ENCODE peak calls at places on chromosomes 3 and 15, in nine cellular contexts. One of them, this sample, is unnamed. For H3K4me1, the result is how much of the 10 kb centered on the place peaks cover.

GRCh38 chr15:101047301-101047781 is 128.2 kb downstream of the LRRK1 start:
- DNase-seq in GM23248: no peak
- DNase-seq in HCT116: no peak
- DNase-seq in esophagus squamous epithelium: no peak
- DNase-seq in transverse colon: peak
- DNase-seq in A549: no peak
- DNase-seq in colonic mucosa: peak
- DNase-seq in psoas muscle: no peak
- DNase-seq in CD8-positive, alpha-beta T cell: no peak
- DNase-seq in this sample: no peak

GRCh38 chr3:187454416-187454815 is 86.2 kb downstream of the RTP4 start:
- DNase-seq in GM23248: peak
- DNase-seq in HCT116: no peak
- DNase-seq in esophagus squamous epithelium: no peak
- DNase-seq in transverse colon: no peak
- DNase-seq in A549: no peak
- DNase-seq in colonic mucosa: no peak
- DNase-seq in psoas muscle: no peak
- DNase-seq in CD8-positive, alpha-beta T cell: no peak
- DNase-seq in this sample: no peak

GRCh38 chr3:31892500-31892899 is 88.6 kb downstream of the OSBPL10 start:
- DNase-seq in GM23248: no peak
- DNase-seq in HCT116: no peak
- DNase-seq in esophagus squamous epithelium: no peak
- DNase-seq in transverse colon: no peak
- DNase-seq in A549: no peak
- DNase-seq in colonic mucosa: no peak
- DNase-seq in psoas muscle: no peak
- DNase-seq in CD8-positive, alpha-beta T cell: no peak
- DNase-seq in this sample: no peak

GRCh38 chr15:40293905-40294895 is 11.3 kb upstream of the ANKRD63 start:
- DNase-seq in GM23248: no peak
- DNase-seq in HCT116: no peak
- DNase-seq in esophagus squamous epithelium: no peak
- DNase-seq in transverse colon: no peak
- DNase-seq in A549: no peak
- DNase-seq in colonic mucosa: no peak
- DNase-seq in psoas muscle: peak
- DNase-seq in CD8-positive, alpha-beta T cell: no peak
- DNase-seq in this sample: no peak

GRCh38 chr3:87088984-87089841 is 98.3 kb upstream of the VGLL3 start:
- DNase-seq in GM23248: peak
- DNase-seq in HCT116: no peak
- DNase-seq in esophagus squamous epithelium: no peak
- DNase-seq in transverse colon: peak
- DNase-seq in A549: peak
- DNase-seq in colonic mucosa: peak
- DNase-seq in psoas muscle: peak
- DNase-seq in CD8-positive, alpha-beta T cell: no peak
- DNase-seq in this sample: peak

GRCh38 chr3:43998841-43999805 is 242.6 kb upstream of the TOPAZ1 start:
- DNase-seq in GM23248: peak
- DNase-seq in HCT116: no peak
- DNase-seq in esophagus squamous epithelium: no peak
- DNase-seq in transverse colon: no peak
- DNase-seq in A549: peak
- DNase-seq in colonic mucosa: no peak
- DNase-seq in psoas muscle: no peak
- DNase-seq in CD8-positive, alpha-beta T cell: no peak
- DNase-seq in this sample: peak

GRCh38 chr15:59399465-59400102 is 26.9 kb upstream of the MYO1E start:
- DNase-seq in GM23248: no peak
- DNase-seq in HCT116: no peak
- DNase-seq in esophagus squamous epithelium: no peak
- DNase-seq in transverse colon: peak
- DNase-seq in A549: no peak
- DNase-seq in colonic mucosa: no peak
- DNase-seq in psoas muscle: no peak
- DNase-seq in CD8-positive, alpha-beta T cell: no peak
- DNase-seq in this sample: no peak

GRCh38 chr3:150409527-150410310 is 1.6 kb downstream of the TSC22D2 start:
- DNase-seq in GM23248: peak
- DNase-seq in HCT116: no peak
- DNase-seq in esophagus squamous epithelium: peak
- DNase-seq in transverse colon: peak
- DNase-seq in A549: peak
- DNase-seq in colonic mucosa: peak
- DNase-seq in psoas muscle: peak
- DNase-seq in CD8-positive, alpha-beta T cell: peak
- DNase-seq in this sample: no peak

GRCh38 chr15:89654847-89655805 is at the start of gene KIF7:
- DNase-seq in GM23248: peak
- DNase-seq in HCT116: no peak
- DNase-seq in esophagus squamous epithelium: no peak
- DNase-seq in transverse colon: no peak
- DNase-seq in A549: peak
- DNase-seq in colonic mucosa: no peak
- DNase-seq in psoas muscle: peak
- DNase-seq in CD8-positive, alpha-beta T cell: no peak
- DNase-seq in this sample: peak

GRCh38 chr3:197471221-197472010 is 84.4 kb downstream of the BDH1 start:
- DNase-seq in GM23248: no peak
- DNase-seq in HCT116: no peak
- DNase-seq in esophagus squamous epithelium: no peak
- DNase-seq in transverse colon: no peak
- DNase-seq in A549: no peak
- DNase-seq in colonic mucosa: no peak
- DNase-seq in psoas muscle: no peak
- DNase-seq in CD8-positive, alpha-beta T cell: no peak
- DNase-seq in this sample: no peak

GRCh38 chr15:79116771-79117170 is 26.2 kb upstream of the RASGRF1 start:
- DNase-seq in GM23248: no peak
- DNase-seq in HCT116: no peak
- DNase-seq in esophagus squamous epithelium: no peak
- DNase-seq in transverse colon: no peak
- DNase-seq in A549: no peak
- DNase-seq in colonic mucosa: no peak
- DNase-seq in psoas muscle: no peak
- DNase-seq in CD8-positive, alpha-beta T cell: no peak
- DNase-seq in this sample: no peak

GRCh38 chr3:20837676-20838302 is 651.8 kb upstream of the SGO1 start:
- DNase-seq in GM23248: no peak
- DNase-seq in HCT116: no peak
- DNase-seq in esophagus squamous epithelium: no peak
- DNase-seq in transverse colon: no peak
- DNase-seq in A549: no peak
- DNase-seq in colonic mucosa: no peak
- DNase-seq in psoas muscle: no peak
- DNase-seq in CD8-positive, alpha-beta T cell: no peak
- DNase-seq in this sample: no peak

GRCh38 chr3:45942051-45942825 is 1.0 kb upstream of the CXCR6 start:
- DNase-seq in GM23248: no peak
- DNase-seq in HCT116: no peak
- DNase-seq in esophagus squamous epithelium: no peak
- DNase-seq in transverse colon: no peak
- DNase-seq in A549: no peak
- DNase-seq in colonic mucosa: no peak
- DNase-seq in psoas muscle: no peak
- DNase-seq in CD8-positive, alpha-beta T cell: no peak
- DNase-seq in this sample: no peak

GRCh38 chr15:25687689-25688088 is 175.4 kb downstream of the ATP10A start:
- DNase-seq in GM23248: no peak
- DNase-seq in HCT116: no peak
- DNase-seq in esophagus squamous epithelium: no peak
- DNase-seq in transverse colon: no peak
- DNase-seq in A549: no peak
- DNase-seq in colonic mucosa: no peak
- DNase-seq in psoas muscle: no peak
- DNase-seq in CD8-positive, alpha-beta T cell: no peak
- DNase-seq in this sample: no peak

DNA sequence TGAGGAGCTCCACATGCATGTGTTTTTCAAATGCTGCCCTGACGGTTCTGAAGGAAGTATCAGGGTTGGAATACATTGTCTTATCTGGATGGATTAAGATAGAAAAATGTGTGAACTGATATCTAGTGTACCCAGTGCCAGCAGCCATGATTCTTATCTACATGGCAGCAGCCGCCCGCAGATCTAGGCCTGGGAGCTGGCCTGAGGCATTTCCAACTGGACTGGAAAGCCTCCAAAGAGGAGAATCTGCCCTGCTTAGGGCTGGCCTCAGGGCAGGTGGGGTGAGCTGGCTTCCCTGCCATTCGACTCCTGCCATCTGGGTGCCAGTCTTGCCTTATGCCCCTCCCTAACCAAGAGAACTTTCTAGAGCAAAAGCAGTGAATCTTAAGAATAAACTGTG is 125.8 kb downstream of the SSR3 start:
- DNase-seq in GM23248: no peak
- DNase-seq in HCT116: no peak
- DNase-seq in esophagus squamous epithelium: no peak
- DNase-seq in transverse colon: no peak
- DNase-seq in A549: no peak
- DNase-seq in colonic mucosa: no peak
- DNase-seq in psoas muscle: no peak
- DNase-seq in CD8-positive, alpha-beta T cell: no peak
- DNase-seq in this sample: no peak
- H3K4me1 ChIP-seq in GM23248: under half
- H3K4me1 ChIP-seq in HCT116: under half
- H3K4me1 ChIP-seq in esophagus squamous epithelium: under half
- H3K4me1 ChIP-seq in transverse colon: under half
- H3K4me1 ChIP-seq in A549: under half
- H3K4me1 ChIP-seq in colonic mucosa: under half
- H3K4me1 ChIP-seq in psoas muscle: under half
- H3K4me1 ChIP-seq in CD8-positive, alpha-beta T cell: under half
- H3K4me1 ChIP-seq in this sample: under half

DNA sequence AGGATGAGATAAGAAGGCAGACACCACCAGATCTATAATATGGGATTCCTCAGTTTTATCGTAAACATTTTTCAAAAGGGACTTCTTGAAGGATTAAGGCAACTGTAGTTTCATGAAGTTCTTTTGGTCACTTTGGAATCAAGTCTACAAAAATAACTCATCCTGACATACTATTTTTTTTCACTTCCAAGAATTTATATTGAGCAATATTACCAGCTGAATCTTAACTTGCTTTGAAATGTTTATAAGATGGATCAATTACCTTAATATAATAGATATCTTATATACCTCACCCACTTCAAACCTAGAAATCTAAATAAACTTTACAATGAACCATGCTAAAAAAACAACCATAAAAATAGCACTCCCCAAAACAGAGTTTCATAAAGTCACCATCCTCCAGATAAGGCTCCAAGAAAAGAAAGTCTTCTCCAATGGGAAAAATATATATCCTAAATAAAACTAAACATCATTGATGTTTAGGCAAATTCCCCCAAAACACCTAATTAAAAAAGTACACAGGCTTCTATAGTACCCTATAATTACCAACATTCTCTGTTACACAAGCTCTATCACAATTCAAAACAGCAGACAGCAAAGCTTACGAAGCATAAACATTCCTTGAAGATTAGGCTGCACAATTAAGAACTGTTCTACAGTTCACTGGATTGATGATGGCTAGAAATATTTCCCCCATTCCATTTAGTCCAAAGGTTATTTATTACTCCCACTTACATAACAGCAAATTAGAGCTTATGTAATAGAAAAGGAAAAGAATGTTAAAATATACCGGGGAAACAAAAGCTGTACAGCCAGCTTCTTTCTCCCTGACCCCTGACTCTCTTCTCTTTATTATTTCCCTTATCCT is 49.6 kb downstream of the UACA start:
- DNase-seq in GM23248: peak
- DNase-seq in HCT116: no peak
- DNase-seq in esophagus squamous epithelium: no peak
- DNase-seq in transverse colon: no peak
- DNase-seq in A549: no peak
- DNase-seq in colonic mucosa: no peak
- DNase-seq in psoas muscle: no peak
- DNase-seq in CD8-positive, alpha-beta T cell: no peak
- DNase-seq in this sample: no peak
- H3K27ac ChIP-seq in GM23248: peak
- H3K27ac ChIP-seq in HCT116: no peak
- H3K27ac ChIP-seq in esophagus squamous epithelium: peak
- H3K27ac ChIP-seq in transverse colon: peak
- H3K27ac ChIP-seq in A549: peak
- H3K27ac ChIP-seq in colonic mucosa: peak
- H3K27ac ChIP-seq in psoas muscle: peak
- H3K27ac ChIP-seq in CD8-positive, alpha-beta T cell: no peak
- H3K27ac ChIP-seq in this sample: no peak

GRCh38 chr15:75844629-75845390 is 1.6 kb downstream of the UBE2Q2 start:
- DNase-seq in GM23248: peak
- DNase-seq in HCT116: no peak
- DNase-seq in esophagus squamous epithelium: no peak
- DNase-seq in transverse colon: no peak
- DNase-seq in A549: no peak
- DNase-seq in colonic mucosa: no peak
- DNase-seq in psoas muscle: no peak
- DNase-seq in CD8-positive, alpha-beta T cell: no peak
- DNase-seq in this sample: no peak
- H3K4me1 ChIP-seq in GM23248: under half
- H3K4me1 ChIP-seq in HCT116: under half
- H3K4me1 ChIP-seq in esophagus squamous epithelium: under half
- H3K4me1 ChIP-seq in transverse colon: half or more
- H3K4me1 ChIP-seq in A549: under half
- H3K4me1 ChIP-seq in colonic mucosa: under half
- H3K4me1 ChIP-seq in psoas muscle: under half
- H3K4me1 ChIP-seq in CD8-positive, alpha-beta T cell: under half
- H3K4me1 ChIP-seq in this sample: under half

GRCh38 chr3:131221731-131222130 is 159.8 kb upstream of the NUDT16 start:
- DNase-seq in GM23248: peak
- DNase-seq in HCT116: no peak
- DNase-seq in esophagus squamous epithelium: no peak
- DNase-seq in transverse colon: no peak
- DNase-seq in A549: peak
- DNase-seq in colonic mucosa: no peak
- DNase-seq in psoas muscle: no peak
- DNase-seq in CD8-positive, alpha-beta T cell: no peak
- DNase-seq in this sample: peak

GRCh38 chr3:131218196-131218595 is 163.4 kb upstream of the NUDT16 start:
- DNase-seq in GM23248: peak
- DNase-seq in HCT116: no peak
- DNase-seq in esophagus squamous epithelium: no peak
- DNase-seq in transverse colon: no peak
- DNase-seq in A549: no peak
- DNase-seq in colonic mucosa: no peak
- DNase-seq in psoas muscle: no peak
- DNase-seq in CD8-positive, alpha-beta T cell: no peak
- DNase-seq in this sample: no peak

GRCh38 chr3:131216801-131217200 is 164.8 kb upstream of the NUDT16 start:
- DNase-seq in GM23248: peak
- DNase-seq in HCT116: peak
- DNase-seq in esophagus squamous epithelium: no peak
- DNase-seq in transverse colon: no peak
- DNase-seq in A549: peak
- DNase-seq in colonic mucosa: no peak
- DNase-seq in psoas muscle: peak
- DNase-seq in CD8-positive, alpha-beta T cell: no peak
- DNase-seq in this sample: peak

GRCh38 chr3:131216340-131216739 is 165.2 kb upstream of the NUDT16 start:
- DNase-seq in GM23248: peak
- DNase-seq in HCT116: no peak
- DNase-seq in esophagus squamous epithelium: no peak
- DNase-seq in transverse colon: no peak
- DNase-seq in A549: no peak
- DNase-seq in colonic mucosa: no peak
- DNase-seq in psoas muscle: no peak
- DNase-seq in CD8-positive, alpha-beta T cell: no peak
- DNase-seq in this sample: no peak

GRCh38 chr3:131217296-131217741 is 164.3 kb upstream of the NUDT16 start:
- DNase-seq in GM23248: no peak
- DNase-seq in HCT116: no peak
- DNase-seq in esophagus squamous epithelium: no peak
- DNase-seq in transverse colon: no peak
- DNase-seq in A549: peak
- DNase-seq in colonic mucosa: no peak
- DNase-seq in psoas muscle: no peak
- DNase-seq in CD8-positive, alpha-beta T cell: no peak
- DNase-seq in this sample: peak
- H3K27ac ChIP-seq in GM23248: peak
- H3K27ac ChIP-seq in HCT116: peak
- H3K27ac ChIP-seq in esophagus squamous epithelium: no peak
- H3K27ac ChIP-seq in transverse colon: no peak
- H3K27ac ChIP-seq in A549: peak
- H3K27ac ChIP-seq in colonic mucosa: no peak
- H3K27ac ChIP-seq in psoas muscle: no peak
- H3K27ac ChIP-seq in CD8-positive, alpha-beta T cell: no peak
- H3K27ac ChIP-seq in this sample: peak

This sample was measured in foreskin keratinocyte.